ENCODE peak calls at places on chromosomes 12 and 14, in six cellular contexts. F is hepatocyte, A is SK-N-SH, K is GM23338, Y is GM23248, B is Karpas-422. Z is an unnamed sample. For H3K36me3, H3K4me1 and H3K9me2, the result is how much of the 10 kb centered on the place peaks cover.

GRCh38 chr12:13386269-13387039 is 189.9 kb downstream of the EMP1 start:
- DNase-seq in B (no peak), F (no peak), Y (no peak), A (no peak), K (no peak), Z (no peak)

GRCh38 chr12:20154060-20154459 is 214.3 kb upstream of the PDE3A start:
- DNase-seq in K (no peak), Y (no peak), B (no peak), F (no peak), A (no peak), Z (no peak)

GRCh38 chr12:125528300-125528699 is 463.1 kb downstream of the AACS start:
- DNase-seq in A (no peak), K (no peak), Y (no peak), F (no peak), B (no peak), Z (no peak)

GRCh38 chr12:1529862-1530591 is 64.4 kb downstream of the FBXL14 start:
- DNase-seq in K (peak), B (no peak), F (peak), Y (peak), A (peak), Z (peak)

GRCh38 chr12:99957866-99958466 is 26.8 kb downstream of the ANKS1B start:
- DNase-seq in Y (no peak), F (no peak), B (no peak), K (no peak), A (no peak), Z (no peak)

GRCh38 chr12:109612975-109613502 is 39.4 kb downstream of the MVK start:
- DNase-seq in A (no peak), B (peak), K (peak), F (no peak), Y (peak), Z (peak)

GRCh38 chr12:27343255-27344000 is 10.8 kb downstream of the BMAL2 start:
- DNase-seq in K (peak), A (no peak), Y (peak), F (peak), B (no peak), Z (no peak)

GRCh38 chr12:26668847-26669246 is 164.1 kb downstream of the ITPR2 start:
- DNase-seq in F (no peak), Y (peak), B (no peak), K (no peak), A (no peak), Z (no peak)

GRCh38 chr12:124727244-124727673 is 136.4 kb downstream of the SCARB1 start:
- DNase-seq in K (no peak), Y (peak), F (no peak), A (no peak), B (peak), Z (no peak)

GRCh38 chr14:23095196-23096108 is at the start of gene C14orf119:
- DNase-seq in Y (peak), F (peak), K (peak), A (peak), B (peak), Z (peak)

GRCh38 chr12:112148031-112148513 is 22.7 kb downstream of the TRAFD1 start:
- DNase-seq in B (no peak), A (no peak), K (no peak), Y (peak), F (peak), Z (no peak)

GRCh38 chr14:56334458-56334857 is 216.2 kb downstream of the PELI2 start:
- DNase-seq in B (no peak), F (no peak), K (no peak), Y (peak), A (no peak), Z (no peak)

GRCh38 chr14:51939727-51940126 is 49.6 kb upstream of the RTRAF start:
- DNase-seq in B (no peak), F (peak), Y (no peak), K (no peak), A (no peak), Z (no peak)

GRCh38 chr12:118189761-118190181 is 53.8 kb downstream of the PEBP1 start:
- DNase-seq in B (no peak), F (peak), A (peak), Y (peak), K (peak), Z (no peak)

GRCh38 chr12:95863337-95863736 is 4.6 kb downstream of the SNRPF start:
- DNase-seq in Y (no peak), B (no peak), F (no peak), K (no peak), A (no peak), Z (no peak)
- H3K36me3 ChIP-seq in Y (half or more), B (half or more), F (under half), K (half or more), A (half or more), Z (half or more)

GRCh38 chr12:120833849-120834248 is 70.3 kb downstream of the SPPL3 start:
- DNase-seq in B (no peak), A (no peak), K (no peak), F (no peak), Y (peak), Z (no peak)

GRCh38 chr12:120835304-120835612 is 68.9 kb downstream of the SPPL3 start:
- DNase-seq in A (no peak), K (no peak), F (no peak), B (no peak), Y (no peak), Z (no peak)

GRCh38 chr12:120834489-120835303 is 69.5 kb downstream of the SPPL3 start:
- DNase-seq in A (no peak), Y (no peak), K (no peak), B (no peak), F (no peak), Z (no peak)

GRCh38 chr12:120835657-120836056 is 68.5 kb downstream of the SPPL3 start:
- DNase-seq in B (peak), Y (no peak), A (no peak), F (no peak), K (no peak), Z (no peak)

DNA sequence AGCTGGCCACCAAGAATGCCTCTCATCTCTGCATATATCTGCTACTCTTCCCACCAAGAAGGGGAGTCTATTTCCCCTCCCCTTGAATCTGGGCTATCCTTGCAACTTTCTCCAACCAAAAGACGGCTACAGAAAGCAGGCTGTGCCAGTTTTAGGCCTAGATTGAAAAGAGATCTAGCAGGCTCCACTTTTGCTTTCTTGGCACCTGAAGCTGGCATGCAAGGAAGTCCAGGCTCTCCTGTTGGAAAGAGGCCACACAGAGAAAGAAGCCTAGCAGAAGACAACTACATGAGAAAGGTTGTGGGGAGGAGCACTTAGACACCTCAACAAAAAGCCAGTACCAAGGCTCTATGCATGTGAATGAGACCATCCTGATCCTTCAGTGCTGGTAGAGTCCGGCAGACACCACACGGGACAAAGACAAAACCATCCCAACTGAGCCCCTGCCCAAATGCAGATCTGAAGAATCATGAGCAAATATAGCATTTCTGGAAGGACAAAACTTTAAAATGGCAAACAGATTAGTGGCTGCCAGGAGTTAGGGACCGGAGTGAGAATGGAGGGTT is 68.0 kb downstream of the SPPL3 start:
- DNase-seq in K (no peak), B (no peak), F (no peak), A (no peak), Y (no peak), Z (no peak)
- H3K4me1 ChIP-seq in K (under half), B (half or more), F (under half), A (under half), Y (under half), Z (under half)

DNA sequence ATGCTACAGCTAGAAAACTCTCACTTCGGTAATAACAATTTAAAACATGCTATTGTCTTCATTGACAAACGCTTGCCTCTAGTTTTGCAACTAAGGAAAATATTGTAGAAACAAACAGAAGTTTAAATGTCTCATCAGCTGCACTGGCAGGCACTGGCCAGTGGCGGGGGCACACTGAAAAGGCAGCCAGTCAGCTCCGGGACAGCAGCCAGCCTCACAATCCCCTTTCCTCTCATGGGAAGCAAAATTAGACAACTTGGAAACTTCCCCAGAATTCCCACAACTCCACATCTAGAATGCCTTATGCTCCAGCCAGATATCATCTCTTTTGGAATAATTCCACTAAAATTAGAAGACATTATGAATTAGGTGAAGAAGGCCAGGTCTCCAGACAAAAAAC is 72.0 kb downstream of the CLIP1 start:
- DNase-seq in F (no peak), A (peak), B (no peak), K (no peak), Y (peak), Z (no peak)
- H3K9me2 ChIP-seq in F (under half), A (under half), B (under half), K (under half), Y (under half), Z (under half)

GRCh38 chr14:31578792-31579191 is 17.6 kb downstream of the NUBPL start:
- DNase-seq in A (no peak), K (no peak), B (no peak), Y (no peak), F (no peak), Z (no peak)
- H3K36me3 ChIP-seq in A (under half), K (under half), B (under half), Y (under half), F (under half), Z (under half)

GRCh38 chr14:38404616-38405015 is 148.7 kb upstream of the CLEC14A start:
- DNase-seq in A (no peak), Y (peak), B (no peak), K (no peak), F (no peak), Z (no peak)
- H3K4me1 ChIP-seq in A (under half), Y (half or more), B (under half), K (under half), F (under half), Z (under half)

DNA sequence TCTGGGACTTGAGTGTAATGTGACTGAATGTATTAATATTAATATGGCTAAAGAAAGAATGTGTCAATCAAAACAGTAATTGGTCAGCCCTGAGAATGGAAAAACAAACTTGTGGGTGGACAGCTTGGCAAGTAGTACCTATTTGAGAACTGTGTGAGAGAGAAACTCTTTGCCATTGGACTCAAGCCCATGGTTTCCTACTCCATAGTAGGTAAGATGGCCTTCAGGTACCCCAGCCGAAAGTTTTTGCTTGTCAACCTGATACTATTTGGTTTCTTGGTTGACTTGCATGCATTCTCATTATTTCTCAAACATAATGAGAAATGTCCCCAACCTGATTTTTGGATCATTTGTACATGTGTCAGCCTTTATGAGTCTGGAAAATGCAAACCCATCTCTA is 391.1 kb downstream of the MDGA2 start:
- DNase-seq in F (no peak), K (no peak), A (no peak), Y (no peak), B (no peak), Z (no peak)
- H3K9me2 ChIP-seq in F (under half), K (under half), A (under half), Y (under half), B (under half), Z (under half)

GRCh38 chr14:77250927-77251326 is 20.1 kb downstream of the NGB start:
- DNase-seq in A (no peak), K (no peak), F (no peak), B (no peak), Y (no peak), Z (no peak)

GRCh38 chr14:77245820-77246219 is 25.2 kb downstream of the NGB start:
- DNase-seq in A (no peak), B (no peak), K (peak), Y (no peak), F (no peak), Z (no peak)

GRCh38 chr14:77246784-77247183 is 24.2 kb downstream of the NGB start:
- DNase-seq in B (no peak), F (no peak), Y (no peak), K (no peak), A (no peak), Z (no peak)

GRCh38 chr14:77249286-77249685 is 21.7 kb downstream of the NGB start:
- DNase-seq in Y (no peak), K (no peak), A (no peak), F (no peak), B (no peak), Z (no peak)

DNA sequence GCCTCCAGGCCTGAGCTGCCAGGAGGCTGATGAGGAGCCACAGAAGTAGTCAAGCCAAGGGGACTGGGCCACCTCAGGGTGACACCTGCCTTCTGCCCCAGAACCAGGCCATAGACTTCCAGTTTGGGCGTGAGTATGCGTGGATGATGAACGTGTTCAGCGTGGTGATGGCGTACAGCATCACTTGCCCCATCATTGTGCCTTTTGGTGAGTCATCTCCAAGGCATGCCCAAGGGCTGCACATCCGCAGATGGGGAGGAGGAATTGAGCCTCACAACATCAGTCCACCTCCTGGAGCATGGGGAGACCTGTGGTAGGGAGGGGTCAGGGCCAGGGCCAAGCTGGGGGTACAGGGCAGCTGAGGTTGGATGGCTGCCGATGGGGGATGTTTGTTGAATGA is 22.3 kb downstream of the NGB start:
- DNase-seq in Y (no peak), F (no peak), A (no peak), B (no peak), K (no peak), Z (no peak)
- H3K36me3 ChIP-seq in Y (under half), F (under half), A (under half), B (under half), K (under half), Z (under half)

DNA sequence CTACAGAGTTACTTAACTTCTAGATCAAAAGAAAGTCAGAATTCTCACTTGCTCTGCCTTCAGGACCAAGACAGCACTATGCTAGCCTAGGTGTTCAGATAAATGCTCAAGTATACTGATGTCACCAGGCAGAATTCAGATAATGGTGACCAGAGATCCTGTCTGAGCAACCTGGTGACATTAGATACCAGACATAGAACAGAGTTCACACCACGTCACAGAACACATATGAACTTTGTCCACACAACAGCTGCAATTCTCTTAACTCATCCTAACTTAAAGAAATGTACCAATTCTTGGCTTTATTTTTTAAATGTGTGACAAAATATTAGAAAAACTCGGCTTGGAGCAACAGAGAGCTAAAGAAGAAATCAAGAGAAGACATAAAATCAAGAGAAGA is 58.1 kb downstream of the GCH1 start:
- DNase-seq in K (no peak), F (peak), Y (no peak), A (no peak), B (no peak), Z (no peak)
- H3K4me1 ChIP-seq in K (under half), F (under half), Y (under half), A (under half), B (under half), Z (under half)

GRCh38 chr14:68759017-68759569 is 33.8 kb downstream of the ZFP36L1 start:
- DNase-seq in F (no peak), B (no peak), Y (no peak), K (no peak), A (no peak), Z (no peak)
- H3K9me2 ChIP-seq in F (under half), B (under half), Y (under half), K (under half), A (under half), Z (under half)